ENCODE peak calls at places on chromosomes 5 and 9, in eight cellular contexts. I, L, N, H, T, Y, Z and X are unnamed samples.

GRCh38 chr9:8012986-8013385 is 213.4 kb upstream of the DMAC1 start:
- DNase-seq in I (no peak), L (no peak), N (no peak), H (no peak), T (no peak), Y (no peak), Z (no peak), X (peak)

GRCh38 chr5:31059889-31060288 is 133.6 kb upstream of the CDH6 start:
- DNase-seq in I (no peak), L (no peak), N (no peak), H (no peak), T (no peak), Y (no peak), Z (no peak), X (peak)

GRCh38 chr5:5364932-5365331 is 57.5 kb upstream of the ICE1 start:
- DNase-seq in I (no peak), L (no peak), N (no peak), H (no peak), T (no peak), Y (no peak), Z (no peak), X (no peak)

GRCh38 chr5:96924016-96924443 is 11.8 kb upstream of the LNPEP start:
- DNase-seq in I (no peak), L (no peak), N (peak), H (no peak), T (peak), Y (no peak), Z (peak), X (peak)

GRCh38 chr9:91771027-91771426 is 179.0 kb downstream of the ROR2 start:
- DNase-seq in I (no peak), L (no peak), N (peak), H (peak), T (no peak), Y (no peak), Z (peak), X (peak)

GRCh38 chr5:10836991-10837390 is 76.0 kb upstream of the DAP start:
- DNase-seq in I (no peak), L (no peak), N (no peak), H (no peak), T (no peak), Y (no peak), Z (no peak), X (peak)

GRCh38 chr5:17123785-17124184 is 93.6 kb upstream of the BASP1 start:
- DNase-seq in I (no peak), L (no peak), N (no peak), H (no peak), T (no peak), Y (no peak), Z (no peak), X (peak)

GRCh38 chr5:9251379-9251980 is 294.4 kb downstream of the SEMA5A start:
- DNase-seq in I (no peak), L (no peak), N (no peak), H (peak), T (no peak), Y (no peak), Z (peak), X (peak)